ENCODE peak calls at places on chromosomes 5 and 9, in seven cellular contexts. R is AG10803, U is IMR-90, V is cardiac muscle cell, O is GM13977, I is breast epithelium, H is MM.1S. T is an unnamed sample.

GRCh38 chr5:81038495-81038894 is 78.3 kb downstream of the RASGRF2 start:
- DNase-seq in R (no peak), U (no peak), V (no peak), O (no peak), I (no peak), H (no peak), T (no peak)

GRCh38 chr5:72030237-72030636 is 77.0 kb upstream of the MAP1B start:
- DNase-seq in R (no peak), U (no peak), V (no peak), O (no peak), I (no peak), H (no peak), T (no peak)

GRCh38 chr9:134930404-134930803 is 12.7 kb upstream of the FCN1 start:
- DNase-seq in R (no peak), U (no peak), V (no peak), O (no peak), I (no peak), H (no peak), T (no peak)

GRCh38 chr9:70678153-70678552 is 263.7 kb upstream of the KLF9 start:
- DNase-seq in R (no peak), U (no peak), V (peak), O (no peak), I (no peak), H (no peak), T (no peak)

GRCh38 chr5:133113331-133114061 is 61.7 kb downstream of the HSPA4 start:
- DNase-seq in R (no peak), U (peak), V (peak), O (no peak), I (no peak), H (no peak), T (no peak)

GRCh38 chr9:116939605-116940004 is 252.5 kb downstream of the TRIM32 start:
- DNase-seq in R (no peak), U (peak), V (no peak), O (no peak), I (no peak), H (no peak), T (peak)

GRCh38 chr5:150184990-150185952 is 4.6 kb upstream of the SLC6A7 start:
- DNase-seq in R (no peak), U (no peak), V (no peak), O (no peak), I (no peak), H (no peak), T (no peak)

GRCh38 chr9:132144708-132145365 is 17.0 kb upstream of the NTNG2 start:
- DNase-seq in R (no peak), U (peak), V (peak), O (no peak), I (no peak), H (no peak), T (no peak)

GRCh38 chr5:12743582-12743981 is 839.3 kb upstream of the CTNND2 start:
- DNase-seq in R (no peak), U (no peak), V (no peak), O (no peak), I (no peak), H (no peak), T (no peak)

GRCh38 chr5:79924936-79925893 is 65.8 kb downstream of the MTX3 start:
- DNase-seq in R (peak), U (peak), V (peak), O (no peak), I (no peak), H (peak), T (no peak)

GRCh38 chr9:114350636-114351396 is 21.1 kb downstream of the ORM2 start:
- DNase-seq in R (no peak), U (no peak), V (no peak), O (no peak), I (no peak), H (no peak), T (no peak)

GRCh38 chr5:101306391-101307137 is 403.5 kb upstream of the ST8SIA4 start:
- DNase-seq in R (no peak), U (no peak), V (no peak), O (no peak), I (no peak), H (no peak), T (no peak)

GRCh38 chr9:4301971-4302427 is 2.1 kb upstream of the GLIS3 start:
- DNase-seq in R (peak), U (peak), V (peak), O (no peak), I (no peak), H (no peak), T (no peak)

GRCh38 chr5:108386345-108387061 is 4.6 kb upstream of the FBXL17 start:
- DNase-seq in R (peak), U (peak), V (peak), O (no peak), I (no peak), H (no peak), T (no peak)

GRCh38 chr5:120345947-120346346 is 118.2 kb upstream of the PRR16 start:
- DNase-seq in R (no peak), U (no peak), V (no peak), O (no peak), I (no peak), H (no peak), T (no peak)

GRCh38 chr9:811101-811531 is 30.4 kb upstream of the DMRT1 start:
- DNase-seq in R (no peak), U (peak), V (no peak), O (no peak), I (no peak), H (no peak), T (no peak)

GRCh38 chr9:113585555-113585954 is 122.0 kb downstream of the RGS3 start:
- DNase-seq in R (no peak), U (no peak), V (no peak), O (no peak), I (no peak), H (no peak), T (no peak)

GRCh38 chr9:8224381-8224791 is 424.8 kb upstream of the DMAC1 start:
- DNase-seq in R (peak), U (no peak), V (no peak), O (no peak), I (no peak), H (no peak), T (no peak)

GRCh38 chr9:3980771-3981170 is 319.1 kb downstream of the GLIS3 start:
- DNase-seq in R (peak), U (peak), V (peak), O (no peak), I (no peak), H (no peak), T (no peak)

GRCh38 chr5:107218457-107219193 is 452.1 kb downstream of the EFNA5 start:
- DNase-seq in R (peak), U (peak), V (peak), O (no peak), I (no peak), H (no peak), T (no peak)

GRCh38 chr5:148085934-148086333 is 22.2 kb downstream of the SPINK5 start:
- DNase-seq in R (no peak), U (peak), V (no peak), O (no peak), I (no peak), H (no peak), T (no peak)

GRCh38 chr5:111742595-111742994 is 14.4 kb downstream of the NREP start:
- DNase-seq in R (peak), U (peak), V (peak), O (no peak), I (no peak), H (no peak), T (no peak)

GRCh38 chr5:140131967-140132409 is 6.3 kb downstream of the IGIP start:
- DNase-seq in R (peak), U (peak), V (peak), O (no peak), I (no peak), H (no peak), T (no peak)

GRCh38 chr5:17398439-17398838 is 99.6 kb upstream of the TAF11L2 start:
- DNase-seq in R (peak), U (peak), V (peak), O (no peak), I (no peak), H (no peak), T (no peak)

GRCh38 chr5:142472306-142472951 is 147.6 kb upstream of the SPRY4 start:
- DNase-seq in R (peak), U (peak), V (peak), O (no peak), I (no peak), H (no peak), T (no peak)

GRCh38 chr9:112443200-112443599 is 43.4 kb upstream of the KIAA1958 start:
- DNase-seq in R (peak), U (peak), V (peak), O (no peak), I (no peak), H (peak), T (no peak)

GRCh38 chr5:9878196-9878595 is 248.0 kb upstream of the TAS2R1 start:
- DNase-seq in R (no peak), U (no peak), V (no peak), O (no peak), I (no peak), H (no peak), T (no peak)

GRCh38 chr5:9877473-9877872 is 247.3 kb upstream of the TAS2R1 start:
- DNase-seq in R (peak), U (no peak), V (peak), O (no peak), I (no peak), H (no peak), T (no peak)
- TF ChIP-seq CTCF in R (no peak), U (no peak), V (no peak), O (no peak), I (no peak), H (no peak), T (no peak)

DNA sequence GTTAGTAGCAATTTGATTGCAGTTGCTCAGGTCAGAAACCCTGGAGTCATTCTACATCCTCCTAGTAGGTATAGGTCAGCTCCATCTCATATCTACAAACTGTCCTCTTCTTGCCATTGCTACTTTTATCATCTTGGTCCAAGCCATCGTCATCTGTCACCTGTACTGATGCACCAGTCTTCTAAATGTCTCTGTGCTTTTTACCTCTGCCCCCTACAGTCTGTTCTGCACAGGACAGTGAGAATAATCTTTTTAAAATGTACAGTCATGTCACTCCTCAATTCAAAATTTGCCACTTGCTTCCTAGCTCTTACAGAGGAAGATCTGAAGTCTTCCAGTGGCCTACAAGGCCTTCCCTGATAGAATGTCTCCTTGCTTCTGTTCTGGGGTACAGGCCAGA is 6.8 kb downstream of the NNT start:
- DNase-seq in R (no peak), U (no peak), V (no peak), O (peak), I (no peak), H (peak), T (peak)
- TF ChIP-seq CTCF in R (peak), U (no peak), V (peak), O (peak), I (no peak), H (peak), T (peak)

GRCh38 chr5:126338516-126339153 is 84.6 kb upstream of the GRAMD2B start:
- DNase-seq in R (no peak), U (no peak), V (no peak), O (no peak), I (no peak), H (no peak), T (no peak)
- TF ChIP-seq CTCF in R (no peak), U (no peak), V (no peak), O (no peak), I (no peak), H (no peak), T (no peak)

GRCh38 chr5:160289721-160290120 is 22.6 kb downstream of the CCNJL start:
- DNase-seq in R (no peak), U (no peak), V (no peak), O (no peak), I (peak), H (no peak), T (no peak)
- TF ChIP-seq CTCF in R (no peak), U (no peak), V (no peak), O (no peak), I (no peak), H (no peak), T (no peak)

DNA sequence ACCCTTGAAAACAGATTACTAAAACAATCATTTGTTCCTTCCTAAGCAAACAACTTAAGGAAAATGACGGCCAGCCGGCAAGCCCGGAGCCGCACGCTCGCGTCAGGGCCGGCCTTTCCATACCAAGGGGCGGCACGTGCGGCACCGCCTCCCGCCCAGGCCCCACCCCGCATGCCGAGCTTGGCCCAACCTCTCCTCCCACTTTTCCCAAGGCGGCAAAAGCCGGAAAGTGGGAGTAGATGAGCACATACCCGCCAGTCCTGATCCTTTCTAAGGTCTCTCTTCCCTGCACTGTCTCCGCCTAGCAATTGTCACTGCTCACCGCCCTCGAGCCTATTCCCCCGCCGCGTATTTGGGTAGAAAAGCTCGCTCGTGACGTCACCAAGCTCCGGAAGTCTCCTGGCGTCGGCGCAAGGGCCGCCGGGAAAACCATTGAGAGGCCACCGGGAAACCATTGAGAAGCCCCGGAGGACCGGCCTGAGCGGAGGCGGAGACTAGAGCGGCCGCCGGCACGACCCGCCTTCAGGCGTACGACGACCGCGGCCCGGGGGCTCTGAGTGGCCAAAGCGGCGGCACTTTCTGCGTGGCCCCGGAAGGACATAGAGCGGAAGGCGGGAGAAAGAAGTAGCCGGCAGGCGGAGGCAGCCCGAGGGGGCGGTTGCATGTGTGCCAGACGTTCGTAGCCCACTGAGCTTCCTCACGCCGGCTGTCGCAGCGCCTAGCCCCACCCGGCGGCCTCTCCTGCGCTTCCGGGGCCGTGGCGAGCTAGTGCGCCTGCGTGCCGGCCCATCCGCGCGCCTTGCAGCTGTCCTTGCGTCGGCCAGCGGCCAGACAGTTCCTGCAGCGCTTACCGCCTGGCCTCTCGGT is at the start of the genes NCBP1 and TSTD2:
- DNase-seq in R (peak), U (peak), V (peak), O (peak), I (peak), H (peak), T (peak)
- TF ChIP-seq CTCF in R (no peak), U (no peak), V (no peak), O (no peak), I (no peak), H (no peak), T (no peak)

GRCh38 chr5:54095969-54096368 is 214.4 kb downstream of the ARL15 start:
- DNase-seq in R (no peak), U (no peak), V (no peak), O (no peak), I (no peak), H (no peak), T (no peak)
- TF ChIP-seq CTCF in R (no peak), U (no peak), V (no peak), O (no peak), I (no peak), H (no peak), T (no peak)

GRCh38 chr9:126614455-126615248 is 924 bp downstream of the LMX1B start:
- DNase-seq in R (no peak), U (no peak), V (no peak), O (peak), I (no peak), H (no peak), T (no peak)

GRCh38 chr9:126616521-126616976 is 2.8 kb downstream of the LMX1B start:
- DNase-seq in R (no peak), U (no peak), V (no peak), O (peak), I (no peak), H (no peak), T (no peak)

GRCh38 chr9:126617003-126617739 is 3.4 kb downstream of the LMX1B start:
- DNase-seq in R (no peak), U (no peak), V (no peak), O (peak), I (no peak), H (no peak), T (no peak)

GRCh38 chr9:126615251-126615790 is 1.6 kb downstream of the LMX1B start:
- DNase-seq in R (peak), U (peak), V (peak), O (peak), I (peak), H (no peak), T (no peak)

GRCh38 chr9:126615791-126616447 is 2.2 kb downstream of the LMX1B start:
- DNase-seq in R (no peak), U (no peak), V (no peak), O (peak), I (no peak), H (no peak), T (no peak)
- TF ChIP-seq CTCF in R (no peak), U (no peak), V (no peak), O (no peak), I (no peak), H (no peak), T (no peak)

GRCh38 chr5:21654-22233 is 70.2 kb upstream of the PLEKHG4B start:
- DNase-seq in R (peak), U (peak), V (peak), O (no peak), I (no peak), H (peak), T (no peak)
- TF ChIP-seq CTCF in R (peak), U (peak), V (peak), O (no peak), I (peak), H (peak), T (no peak)

DNA sequence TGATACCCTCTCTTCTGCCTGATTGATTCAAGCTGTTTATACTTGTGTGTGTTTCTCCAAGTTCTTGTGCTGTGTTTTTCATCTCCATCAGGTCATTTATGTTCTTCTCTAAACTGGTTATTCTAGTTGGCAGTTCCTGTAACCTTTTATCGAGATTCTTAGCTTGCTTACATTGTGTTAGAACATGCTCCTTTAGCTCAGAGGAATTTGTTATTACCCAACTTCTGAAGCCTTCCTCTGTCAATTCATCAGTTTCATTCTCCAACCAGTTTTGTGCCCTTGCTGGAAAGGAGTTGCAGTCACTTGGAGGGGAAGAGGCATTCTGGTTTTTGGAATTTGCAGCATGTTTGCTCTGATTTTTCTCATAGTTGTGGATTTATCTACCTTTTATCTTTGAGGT is 126.2 kb upstream of the FTMT start:
- DNase-seq in R (no peak), U (no peak), V (no peak), O (no peak), I (no peak), H (no peak), T (no peak)
- TF ChIP-seq CTCF in R (no peak), U (no peak), V (no peak), O (no peak), I (no peak), H (no peak), T (no peak)

T was measured in GM13976.